ENCODE peak calls at places on chromosomes 7 and 10, in eight cellular contexts. One of them, this sample, is unnamed.
A peak's percentile ranks its signal among the peaks of the same experiment; 100 is the strongest.

GRCh38 chr10:121096617-121097431 is 245.7 kb downstream of the WDR11 start:
- DNase-seq in stimulated activated naive B cell treated with anti-CD40 and anti-IgM and Interleukin-4, amounts not matched to agents 10 μg/mL and 1 μg/mL and 100 μg/mL, for 72 hours: no peak
- DNase-seq in activated CD8-positive, alpha-beta memory T cell treated with anti-CD3 and anti-CD28 coated beads, Interleukin-2, amount 50 U/mL, for 4 hours: no peak
- DNase-seq in brain microvascular endothelial cell: peak; percentile 32
- DNase-seq in lung: no peak
- DNase-seq in activated CD4-positive, alpha-beta T cell treated with anti-CD3 and anti-CD28 coated beads, Interleukin-2, amount 50 U/mL, for 24 hours: no peak
- DNase-seq in HepG2: peak; percentile 24
- DNase-seq in AG04450: no peak
- DNase-seq in this sample: peak; percentile 37

GRCh38 chr10:3126741-3127342 is 45.7 kb downstream of the PITRM1 start:
- DNase-seq in stimulated activated naive B cell treated with anti-CD40 and anti-IgM and Interleukin-4, amounts not matched to agents 10 μg/mL and 1 μg/mL and 100 μg/mL, for 72 hours: no peak
- DNase-seq in activated CD8-positive, alpha-beta memory T cell treated with anti-CD3 and anti-CD28 coated beads, Interleukin-2, amount 50 U/mL, for 4 hours: no peak
- DNase-seq in brain microvascular endothelial cell: no peak
- DNase-seq in lung: no peak
- DNase-seq in activated CD4-positive, alpha-beta T cell treated with anti-CD3 and anti-CD28 coated beads, Interleukin-2, amount 50 U/mL, for 24 hours: no peak
- DNase-seq in HepG2: no peak
- DNase-seq in AG04450: no peak
- DNase-seq in this sample: no peak

GRCh38 chr7:18530224-18531179 is 35.0 kb downstream of the HDAC9 start:
- DNase-seq in stimulated activated naive B cell treated with anti-CD40 and anti-IgM and Interleukin-4, amounts not matched to agents 10 μg/mL and 1 μg/mL and 100 μg/mL, for 72 hours: peak; percentile 37
- DNase-seq in activated CD8-positive, alpha-beta memory T cell treated with anti-CD3 and anti-CD28 coated beads, Interleukin-2, amount 50 U/mL, for 4 hours: no peak
- DNase-seq in brain microvascular endothelial cell: no peak
- DNase-seq in lung: no peak
- DNase-seq in activated CD4-positive, alpha-beta T cell treated with anti-CD3 and anti-CD28 coated beads, Interleukin-2, amount 50 U/mL, for 24 hours: no peak
- DNase-seq in HepG2: no peak
- DNase-seq in AG04450: no peak
- DNase-seq in this sample: no peak

GRCh38 chr10:21534611-21535493 is 820 bp downstream of the MLLT10 start:
- DNase-seq in stimulated activated naive B cell treated with anti-CD40 and anti-IgM and Interleukin-4, amounts not matched to agents 10 μg/mL and 1 μg/mL and 100 μg/mL, for 72 hours: peak; percentile 36
- DNase-seq in activated CD8-positive, alpha-beta memory T cell treated with anti-CD3 and anti-CD28 coated beads, Interleukin-2, amount 50 U/mL, for 4 hours: peak; percentile 45
- DNase-seq in brain microvascular endothelial cell: no peak
- DNase-seq in lung: peak; percentile 69
- DNase-seq in activated CD4-positive, alpha-beta T cell treated with anti-CD3 and anti-CD28 coated beads, Interleukin-2, amount 50 U/mL, for 24 hours: no peak
- DNase-seq in HepG2: peak; percentile 60
- DNase-seq in AG04450: no peak
- DNase-seq in this sample: no peak

GRCh38 chr10:113735913-113736312 is 15.6 kb upstream of the PLEKHS1 start:
- DNase-seq in stimulated activated naive B cell treated with anti-CD40 and anti-IgM and Interleukin-4, amounts not matched to agents 10 μg/mL and 1 μg/mL and 100 μg/mL, for 72 hours: no peak
- DNase-seq in activated CD8-positive, alpha-beta memory T cell treated with anti-CD3 and anti-CD28 coated beads, Interleukin-2, amount 50 U/mL, for 4 hours: no peak
- DNase-seq in brain microvascular endothelial cell: no peak
- DNase-seq in lung: no peak
- DNase-seq in activated CD4-positive, alpha-beta T cell treated with anti-CD3 and anti-CD28 coated beads, Interleukin-2, amount 50 U/mL, for 24 hours: no peak
- DNase-seq in HepG2: peak; percentile 19
- DNase-seq in AG04450: no peak
- DNase-seq in this sample: no peak

GRCh38 chr10:94274142-94274787 is 88.5 kb downstream of the NOC3L start:
- DNase-seq in stimulated activated naive B cell treated with anti-CD40 and anti-IgM and Interleukin-4, amounts not matched to agents 10 μg/mL and 1 μg/mL and 100 μg/mL, for 72 hours: no peak
- DNase-seq in activated CD8-positive, alpha-beta memory T cell treated with anti-CD3 and anti-CD28 coated beads, Interleukin-2, amount 50 U/mL, for 4 hours: no peak
- DNase-seq in brain microvascular endothelial cell: no peak
- DNase-seq in lung: peak; percentile 34
- DNase-seq in activated CD4-positive, alpha-beta T cell treated with anti-CD3 and anti-CD28 coated beads, Interleukin-2, amount 50 U/mL, for 24 hours: no peak
- DNase-seq in HepG2: no peak
- DNase-seq in AG04450: no peak
- DNase-seq in this sample: no peak

GRCh38 chr7:108234981-108235450 is 104.9 kb upstream of the LAMB4 start:
- DNase-seq in stimulated activated naive B cell treated with anti-CD40 and anti-IgM and Interleukin-4, amounts not matched to agents 10 μg/mL and 1 μg/mL and 100 μg/mL, for 72 hours: no peak
- DNase-seq in activated CD8-positive, alpha-beta memory T cell treated with anti-CD3 and anti-CD28 coated beads, Interleukin-2, amount 50 U/mL, for 4 hours: no peak
- DNase-seq in brain microvascular endothelial cell: no peak
- DNase-seq in lung: no peak
- DNase-seq in activated CD4-positive, alpha-beta T cell treated with anti-CD3 and anti-CD28 coated beads, Interleukin-2, amount 50 U/mL, for 24 hours: no peak
- DNase-seq in HepG2: no peak
- DNase-seq in AG04450: no peak
- DNase-seq in this sample: no peak

GRCh38 chr10:98646998-98647917 is 200.5 kb upstream of the HPS1 start:
- DNase-seq in stimulated activated naive B cell treated with anti-CD40 and anti-IgM and Interleukin-4, amounts not matched to agents 10 μg/mL and 1 μg/mL and 100 μg/mL, for 72 hours: no peak
- DNase-seq in activated CD8-positive, alpha-beta memory T cell treated with anti-CD3 and anti-CD28 coated beads, Interleukin-2, amount 50 U/mL, for 4 hours: no peak
- DNase-seq in brain microvascular endothelial cell: no peak
- DNase-seq in lung: no peak
- DNase-seq in activated CD4-positive, alpha-beta T cell treated with anti-CD3 and anti-CD28 coated beads, Interleukin-2, amount 50 U/mL, for 24 hours: no peak
- DNase-seq in HepG2: no peak
- DNase-seq in AG04450: no peak
- DNase-seq in this sample: no peak

GRCh38 chr7:127532151-127532550 is 53.2 kb downstream of the GCC1 start:
- DNase-seq in stimulated activated naive B cell treated with anti-CD40 and anti-IgM and Interleukin-4, amounts not matched to agents 10 μg/mL and 1 μg/mL and 100 μg/mL, for 72 hours: no peak
- DNase-seq in activated CD8-positive, alpha-beta memory T cell treated with anti-CD3 and anti-CD28 coated beads, Interleukin-2, amount 50 U/mL, for 4 hours: no peak
- DNase-seq in brain microvascular endothelial cell: no peak
- DNase-seq in lung: no peak
- DNase-seq in activated CD4-positive, alpha-beta T cell treated with anti-CD3 and anti-CD28 coated beads, Interleukin-2, amount 50 U/mL, for 24 hours: no peak
- DNase-seq in HepG2: no peak
- DNase-seq in AG04450: no peak
- DNase-seq in this sample: no peak

GRCh38 chr7:30389793-30390192 is 88.8 kb downstream of the NOD1 start:
- DNase-seq in stimulated activated naive B cell treated with anti-CD40 and anti-IgM and Interleukin-4, amounts not matched to agents 10 μg/mL and 1 μg/mL and 100 μg/mL, for 72 hours: no peak
- DNase-seq in activated CD8-positive, alpha-beta memory T cell treated with anti-CD3 and anti-CD28 coated beads, Interleukin-2, amount 50 U/mL, for 4 hours: no peak
- DNase-seq in brain microvascular endothelial cell: no peak
- DNase-seq in lung: no peak
- DNase-seq in activated CD4-positive, alpha-beta T cell treated with anti-CD3 and anti-CD28 coated beads, Interleukin-2, amount 50 U/mL, for 24 hours: no peak
- DNase-seq in HepG2: no peak
- DNase-seq in AG04450: no peak
- DNase-seq in this sample: no peak